ENCODE peak calls at places on chromosomes 6 and 20, in seven cellular contexts. U is activated naive CD4-positive, alpha-beta T cell; L is ELR; R is stimulated activated CD8-positive, alpha-beta memory T cell treated with anti-CD3 and anti-CD28 coated beads, Interleukin-4, amount 100 ng/mL, for 24 hours; X is GM20000; T is stimulated activated naive CD8-positive, alpha-beta T cell treated with anti-CD3 and anti-CD28 coated beads, Interleukin-15, Interleukin-2, amounts not matched to agents 100 U/mL and 50 U/mL, for 24 hours; A is left ventricle myocardium inferior. V is an unnamed sample.

GRCh38 chr6:108760158-108761050 is 87.8 kb upstream of the ARMC2 start:
- DNase-seq in U (no peak), L (no peak), R (no peak), X (no peak), T (no peak), A (no peak), V (no peak)

GRCh38 chr20:22438926-22439325 is 145.4 kb downstream of the FOXA2 start:
- DNase-seq in U (no peak), L (no peak), R (no peak), X (no peak), T (no peak), A (no peak), V (no peak)

GRCh38 chr20:1964659-1965405 is 29.0 kb downstream of the PDYN start:
- DNase-seq in U (no peak), L (peak; percentile 12), R (peak; percentile 5), X (no peak), T (peak; percentile 13), A (no peak), V (no peak)

GRCh38 chr6:44058617-44059358 is 68.5 kb downstream of the MRPL14 start:
- DNase-seq in U (no peak), L (peak; percentile 100), R (no peak), X (peak; percentile 78), T (peak; percentile 39), A (peak; percentile 77), V (no peak)

GRCh38 chr20:37387519-37388269 is 41.8 kb downstream of the SRC start:
- DNase-seq in U (no peak), L (no peak), R (no peak), X (no peak), T (no peak), A (no peak), V (no peak)

GRCh38 chr6:45479834-45480696 is 102.3 kb upstream of the SUPT3H start:
- DNase-seq in U (no peak), L (peak; percentile 46), R (no peak), X (peak; percentile 10), T (no peak), A (no peak), V (no peak)

GRCh38 chr6:24234043-24234442 is 108.0 kb downstream of the NRSN1 start:
- DNase-seq in U (no peak), L (no peak), R (no peak), X (no peak), T (no peak), A (no peak), V (no peak)

GRCh38 chr20:11891081-11891826 is 26.4 kb upstream of the BTBD3 start:
- DNase-seq in U (no peak), L (peak; percentile 59), R (no peak), X (no peak), T (peak; percentile 31), A (peak; percentile 63), V (no peak)

GRCh38 chr20:34475979-34476736 is 40.1 kb upstream of the DYNLRB1 start:
- DNase-seq in U (no peak), L (peak; percentile 59), R (peak; percentile 14), X (peak; percentile 75), T (peak; percentile 48), A (peak; percentile 50), V (no peak)

GRCh38 chr6:133410628-133411027 is 169.5 kb downstream of the EYA4 start:
- DNase-seq in U (no peak), L (no peak), R (no peak), X (no peak), T (no peak), A (no peak), V (no peak)

GRCh38 chr20:32985596-32985995 is 18.6 kb downstream of the SUN5 start:
- DNase-seq in U (no peak), L (no peak), R (no peak), X (no peak), T (no peak), A (no peak), V (no peak)